ENCODE peak calls at places on chromosomes 5 and 9, in nine cellular contexts. One of them, this sample, is unnamed.

GRCh38 chr9:36050472-36050871 is 13.8 kb downstream of the RECK start:
- DNase-seq in sciatic nerve: no peak
- DNase-seq in glutamatergic neuron: no peak
- DNase-seq in stomach: no peak
- DNase-seq in T1000: no peak
- DNase-seq in H7: no peak
- DNase-seq in ELR: no peak
- DNase-seq in NCI-H1092 treated with DMSO at 0.1 percent for 48 hours: no peak
- DNase-seq in effector memory CD4-positive, alpha-beta T cell: no peak
- DNase-seq in this sample: no peak

GRCh38 chr9:127722055-127722454 is 6.2 kb downstream of the TTC16 start:
- DNase-seq in sciatic nerve: no peak
- DNase-seq in glutamatergic neuron: no peak
- DNase-seq in stomach: no peak
- DNase-seq in T1000: no peak
- DNase-seq in H7: no peak
- DNase-seq in ELR: no peak
- DNase-seq in NCI-H1092 treated with DMSO at 0.1 percent for 48 hours: no peak
- DNase-seq in effector memory CD4-positive, alpha-beta T cell: no peak
- DNase-seq in this sample: no peak

GRCh38 chr5:179289756-179290385 is 55.4 kb downstream of the ADAMTS2 start:
- DNase-seq in sciatic nerve: peak
- DNase-seq in glutamatergic neuron: peak
- DNase-seq in stomach: no peak
- DNase-seq in T1000: no peak
- DNase-seq in H7: no peak
- DNase-seq in ELR: no peak
- DNase-seq in NCI-H1092 treated with DMSO at 0.1 percent for 48 hours: no peak
- DNase-seq in effector memory CD4-positive, alpha-beta T cell: no peak
- DNase-seq in this sample: no peak

GRCh38 chr9:86093788-86094555 is 5.4 kb downstream of the GOLM1 start:
- DNase-seq in sciatic nerve: no peak
- DNase-seq in glutamatergic neuron: no peak
- DNase-seq in stomach: peak
- DNase-seq in T1000: no peak
- DNase-seq in H7: no peak
- DNase-seq in ELR: no peak
- DNase-seq in NCI-H1092 treated with DMSO at 0.1 percent for 48 hours: no peak
- DNase-seq in effector memory CD4-positive, alpha-beta T cell: no peak
- DNase-seq in this sample: no peak

GRCh38 chr5:54090495-54091084 is 219.8 kb downstream of the ARL15 start:
- DNase-seq in sciatic nerve: no peak
- DNase-seq in glutamatergic neuron: no peak
- DNase-seq in stomach: no peak
- DNase-seq in T1000: no peak
- DNase-seq in H7: no peak
- DNase-seq in ELR: peak
- DNase-seq in NCI-H1092 treated with DMSO at 0.1 percent for 48 hours: no peak
- DNase-seq in effector memory CD4-positive, alpha-beta T cell: no peak
- DNase-seq in this sample: peak

GRCh38 chr9:4740373-4740622 is 704 bp downstream of the AK3 start:
- DNase-seq in sciatic nerve: no peak
- DNase-seq in glutamatergic neuron: no peak
- DNase-seq in stomach: no peak
- DNase-seq in T1000: no peak
- DNase-seq in H7: no peak
- DNase-seq in ELR: no peak
- DNase-seq in NCI-H1092 treated with DMSO at 0.1 percent for 48 hours: peak
- DNase-seq in effector memory CD4-positive, alpha-beta T cell: no peak
- DNase-seq in this sample: no peak

GRCh38 chr5:142667808-142668207 is 18.1 kb downstream of the FGF1 start:
- DNase-seq in sciatic nerve: no peak
- DNase-seq in glutamatergic neuron: no peak
- DNase-seq in stomach: no peak
- DNase-seq in T1000: no peak
- DNase-seq in H7: peak
- DNase-seq in ELR: no peak
- DNase-seq in NCI-H1092 treated with DMSO at 0.1 percent for 48 hours: no peak
- DNase-seq in effector memory CD4-positive, alpha-beta T cell: no peak
- DNase-seq in this sample: no peak

GRCh38 chr9:38651400-38652042 is 31.1 kb upstream of the ANKRD18A start:
- DNase-seq in sciatic nerve: no peak
- DNase-seq in glutamatergic neuron: no peak
- DNase-seq in stomach: no peak
- DNase-seq in T1000: no peak
- DNase-seq in H7: no peak
- DNase-seq in ELR: no peak
- DNase-seq in NCI-H1092 treated with DMSO at 0.1 percent for 48 hours: no peak
- DNase-seq in effector memory CD4-positive, alpha-beta T cell: no peak
- DNase-seq in this sample: no peak

This sample was measured in brain pericyte.